ENCODE peak calls at places on chromosomes 12 and 14, in four cellular contexts. I is astrocyte of the spinal cord, N is body of pancreas, K is tibial nerve. J is an unnamed sample.

GRCh38 chr12:83017001-83017400 is 330.3 kb downstream of the TMTC2 start:
- DNase-seq in I (no peak), K (no peak), N (no peak), J (no peak)

GRCh38 chr12:53481957-53482586 is 17.2 kb downstream of the MAP3K12 start:
- DNase-seq in I (no peak), K (no peak), N (peak; percentile 12), J (no peak)

GRCh38 chr14:50371546-50371945 is 25.1 kb downstream of the CDKL1 start:
- DNase-seq in I (no peak), N (no peak), K (no peak), J (no peak)

GRCh38 chr12:88546851-88547250 is 33.4 kb downstream of the KITLG start:
- DNase-seq in N (no peak), I (peak; percentile 40), K (no peak), J (no peak)

GRCh38 chr12:58918475-58918874 is 1.8 kb downstream of the LRIG3 start:
- DNase-seq in I (peak; percentile 23), K (no peak), N (no peak), J (no peak)

GRCh38 chr14:53956427-53957201 is at the start of gene BMP4:
- DNase-seq in I (peak; percentile 71), K (peak; percentile 65), N (peak; percentile 68), J (peak; percentile 72)

GRCh38 chr14:100147181-100147631 is 12.2 kb downstream of the DEGS2 start:
- DNase-seq in N (no peak), K (no peak), I (no peak), J (no peak)

GRCh38 chr12:53536962-53537361 is 29.7 kb upstream of the NPFF start:
- DNase-seq in N (no peak), I (no peak), K (no peak), J (no peak)

GRCh38 chr14:99731536-99732435 is 47.7 kb downstream of the CYP46A1 start:
- DNase-seq in N (peak; percentile 74), K (peak; percentile 40), I (no peak), J (peak; percentile 2)

GRCh38 chr12:76637807-76638206 is 78.2 kb upstream of the OSBPL8 start:
- DNase-seq in N (no peak), I (peak; percentile 12), K (no peak), J (no peak)

GRCh38 chr12:49264466-49264872 is 413 bp upstream of the TUBA1C start:
- DNase-seq in N (no peak), I (no peak), K (no peak), J (peak; percentile 50)

GRCh38 chr12:2387051-2387834 is 334.5 kb downstream of the CACNA1C start:
- DNase-seq in I (no peak), K (no peak), N (no peak), J (no peak)

GRCh38 chr12:83807906-83808305 is 1104.7 kb downstream of the SLC6A15 start:
- DNase-seq in K (no peak), I (no peak), N (no peak), J (no peak)

GRCh38 chr14:100764716-100765115 is 38.0 kb downstream of the DLK1 start:
- DNase-seq in I (no peak), K (no peak), N (no peak), J (no peak)

GRCh38 chr14:76115010-76115422 is 36.7 kb upstream of the GPATCH2L start:
- DNase-seq in I (no peak), K (no peak), N (no peak), J (no peak)

GRCh38 chr14:69994002-69994401 is 114.8 kb downstream of the SMOC1 start:
- DNase-seq in N (no peak), K (no peak), I (peak; percentile 65), J (no peak)

GRCh38 chr12:116299548-116300150 is 22.2 kb upstream of the MED13L start:
- DNase-seq in N (peak; percentile 31), K (no peak), I (peak; percentile 47), J (no peak)

GRCh38 chr14:52977798-52978197 is 26.9 kb upstream of the FERMT2 start:
- DNase-seq in N (peak; percentile 47), K (no peak), I (peak; percentile 12), J (no peak)

GRCh38 chr12:15532364-15532977 is 210.2 kb downstream of the PTPRO start:
- DNase-seq in N (no peak), K (no peak), I (peak; percentile 76), J (peak; percentile 45)

GRCh38 chr12:115374480-115375187 is 690.7 kb upstream of the TBX3 start:
- DNase-seq in N (no peak), K (no peak), I (no peak), J (no peak)

GRCh38 chr12:5588231-5588995 is 156.5 kb downstream of the NTF3 start:
- DNase-seq in K (no peak), N (no peak), I (no peak), J (no peak)

GRCh38 chr12:30823140-30823669 is 68.5 kb upstream of the CAPRIN2 start:
- DNase-seq in I (no peak), K (peak; percentile 21), N (peak; percentile 45), J (peak; percentile 64)

GRCh38 chr14:101594511-101595148 is 33.3 kb downstream of the DIO3 start:
- DNase-seq in N (no peak), K (no peak), I (no peak), J (no peak)

GRCh38 chr14:53880761-53881160 is 75.9 kb downstream of the BMP4 start:
- DNase-seq in I (no peak), K (no peak), N (no peak), J (no peak)

GRCh38 chr14:76473381-76474263 is 97.7 kb downstream of the ESRRB start:
- DNase-seq in N (no peak), I (peak; percentile 6), K (no peak), J (no peak)

DNA sequence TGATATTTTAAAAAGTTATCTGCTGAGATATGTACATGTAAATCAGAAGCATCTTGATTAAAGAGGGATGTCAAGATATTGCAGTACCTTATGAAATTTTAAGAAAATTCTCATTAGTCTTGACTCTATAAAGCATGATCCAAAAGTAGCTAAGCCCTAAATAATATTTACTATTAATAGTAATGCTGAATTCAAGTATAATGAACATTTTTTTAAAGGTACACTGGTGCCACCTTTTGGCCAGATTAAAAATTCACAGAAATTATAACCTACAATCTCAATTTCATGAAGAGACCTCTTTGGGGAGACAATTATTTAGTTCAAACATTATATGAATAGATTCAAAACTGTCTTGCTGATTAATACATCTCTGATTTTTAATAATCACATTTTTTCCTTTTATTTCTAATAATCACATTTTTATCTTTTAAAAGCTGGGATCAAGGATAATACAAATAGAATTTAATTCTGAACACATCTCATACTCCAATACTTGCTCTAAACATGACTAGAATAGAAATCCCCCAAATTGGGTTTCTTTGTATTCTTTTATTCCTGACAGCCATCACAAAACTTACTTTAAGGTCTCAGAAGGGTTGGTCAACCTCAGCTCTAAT is 13.4 kb downstream of the AKAP5 start:
- DNase-seq in N (no peak), I (peak; percentile 47), K (no peak), J (no peak)
- TF ChIP-seq CTCF in N (peak; percentile 51), I (peak; percentile 27), K (peak; percentile 10), J (no peak)

DNA sequence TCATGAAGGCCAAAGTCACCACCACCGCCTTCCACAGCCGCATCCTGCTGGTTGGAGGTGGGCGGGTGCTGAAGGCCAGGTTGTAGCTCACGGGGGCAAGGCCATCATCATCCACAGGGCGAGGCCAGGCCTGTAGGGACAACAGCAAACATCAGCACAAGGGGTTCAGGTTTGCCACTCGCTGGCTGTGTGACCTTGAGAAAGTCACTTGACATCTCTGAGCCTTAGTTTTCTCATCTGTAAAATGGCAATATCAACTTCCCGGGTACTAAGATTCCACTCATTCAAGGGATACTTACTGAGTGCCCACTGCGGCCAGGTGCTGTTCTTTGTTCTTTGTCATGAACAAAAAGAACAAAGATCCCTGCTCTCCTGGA is 6.1 kb downstream of the ABCB9 start:
- DNase-seq in I (no peak), K (no peak), N (no peak), J (no peak)
- TF ChIP-seq CTCF in I (no peak), K (no peak), N (no peak), J (no peak)

GRCh38 chr12:27063250-27063851 is 19.0 kb downstream of the C12orf71 start:
- DNase-seq in K (no peak), N (no peak), I (no peak), J (no peak)
- TF ChIP-seq CTCF in K (no peak), N (no peak), I (no peak), J (no peak)

GRCh38 chr12:96064966-96065365 is 29.6 kb upstream of the LTA4H start:
- DNase-seq in K (no peak), N (no peak), I (no peak), J (no peak)
- TF ChIP-seq CTCF in K (no peak), N (no peak), I (no peak), J (no peak)

GRCh38 chr14:93543766-93544165 is 113.0 kb downstream of the UNC79 start:
- DNase-seq in N (no peak), I (peak; percentile 23), K (no peak), J (no peak)
- TF ChIP-seq CTCF in N (no peak), I (peak; percentile 37), K (no peak), J (peak; percentile 57)

DNA sequence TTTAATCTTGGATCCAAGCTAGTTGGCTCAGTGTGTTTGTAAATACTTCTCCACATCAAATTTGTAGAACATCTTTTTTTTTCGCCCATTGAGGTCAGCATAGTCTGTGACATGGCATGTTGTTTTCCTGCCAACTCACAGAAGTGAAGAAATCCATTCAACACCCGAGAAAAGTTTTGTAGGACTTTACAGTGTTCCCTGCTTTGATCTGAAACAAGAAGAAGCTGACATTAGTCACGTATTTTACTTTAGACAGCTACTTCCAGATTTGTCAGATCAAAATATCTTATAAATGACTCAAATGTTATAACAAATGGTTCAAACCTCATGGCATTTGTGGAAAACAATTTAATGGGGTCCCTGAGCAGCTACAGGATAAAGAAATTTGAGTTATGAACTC is 438.7 kb downstream of the EGLN3 start:
- DNase-seq in I (peak; percentile 73), K (no peak), N (no peak), J (no peak)
- TF ChIP-seq CTCF in I (no peak), K (no peak), N (no peak), J (no peak)

DNA sequence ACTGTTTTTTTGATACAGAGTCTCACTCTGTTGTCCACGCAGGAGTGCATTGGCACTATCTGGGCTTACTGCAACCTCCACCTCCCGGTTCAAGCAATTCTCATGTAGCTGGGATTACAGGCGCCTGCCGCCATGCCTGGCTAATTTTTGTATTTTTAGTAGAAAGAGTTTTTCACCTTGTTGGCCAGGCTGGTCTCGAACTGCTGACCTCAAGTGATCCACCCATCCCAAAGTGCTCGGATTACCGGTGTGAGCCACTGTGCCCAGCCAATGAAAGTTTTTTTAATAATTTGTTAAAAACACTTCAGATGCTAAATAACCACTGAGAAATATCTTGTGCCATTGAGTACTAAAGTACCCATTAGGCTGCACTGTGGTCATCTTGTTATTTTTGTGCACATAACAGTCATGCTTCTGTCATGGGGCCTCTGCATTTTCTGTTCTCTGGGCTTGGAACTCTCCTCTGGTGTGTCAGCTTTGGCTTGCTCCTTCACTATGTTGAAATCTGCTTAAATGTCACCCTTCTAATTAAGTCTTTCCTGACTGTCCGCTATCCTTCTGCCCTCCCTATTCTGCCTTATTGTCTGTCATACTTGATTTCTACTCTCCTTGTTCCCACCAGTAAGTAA is 105.1 kb downstream of the KTN1 start:
- DNase-seq in K (no peak), N (no peak), I (no peak), J (no peak)
- TF ChIP-seq CTCF in K (no peak), N (no peak), I (no peak), J (no peak)

DNA sequence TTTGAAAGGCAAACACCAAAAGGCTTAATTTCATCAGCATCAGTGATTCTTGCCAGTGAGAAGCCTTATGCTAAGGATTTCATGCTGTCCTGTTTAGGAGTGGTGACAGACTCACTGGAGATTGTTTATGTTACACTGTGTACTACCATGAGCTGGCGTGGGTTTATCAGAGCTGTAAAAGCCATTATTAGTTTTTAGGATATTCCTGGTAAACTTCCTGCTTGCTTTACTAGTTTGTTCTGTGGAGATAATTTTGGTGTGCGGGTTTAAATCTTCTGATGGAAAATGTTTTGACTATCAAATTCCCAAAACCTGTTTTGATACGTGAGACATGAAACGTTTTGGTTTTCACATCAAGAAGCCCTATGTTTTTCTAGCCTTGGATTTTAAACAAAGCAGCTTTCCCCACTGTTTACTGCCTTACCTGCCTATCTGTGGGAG is 15.2 kb downstream of the PPFIBP1 start:
- DNase-seq in I (no peak), N (no peak), K (no peak), J (no peak)
- TF ChIP-seq CTCF in I (no peak), N (no peak), K (no peak), J (no peak)

J was measured in endothelial cell.